ENCODE peak calls at places on chromosome 4, in eight cellular contexts. Q, F, G, V, D, L, O and B are unnamed samples.

GRCh38 chr4:39855909-39856512 is 121.7 kb downstream of the PDS5A start:
- DNase-seq in V (no peak), Q (no peak), O (peak; percentile 33), G (no peak), L (peak; percentile 17), D (no peak), F (no peak), B (peak; percentile 6)

GRCh38 chr4:156751486-156751885 is 220.1 kb downstream of the PDGFC start:
- DNase-seq in D (no peak), L (peak; percentile 30), G (no peak), Q (no peak), O (peak; percentile 62), V (no peak), F (no peak), B (peak; percentile 48)

GRCh38 chr4:172726001-172726423 is 442.6 kb upstream of the GALNT7 start:
- DNase-seq in D (no peak), O (no peak), V (no peak), G (no peak), F (no peak), Q (no peak), L (no peak), B (no peak)

GRCh38 chr4:139556735-139557505 is 901 bp upstream of the SETD7 start:
- DNase-seq in O (no peak), Q (peak; percentile 54), D (peak; percentile 90), F (peak; percentile 54), L (peak; percentile 43), V (peak; percentile 65), G (peak; percentile 36), B (peak; percentile 33)

GRCh38 chr4:165814256-165815010 is 58.6 kb upstream of the TLL1 start:
- DNase-seq in L (peak; percentile 48), G (no peak), Q (no peak), F (no peak), D (no peak), V (no peak), O (peak; percentile 63), B (no peak)

GRCh38 chr4:87216469-87216868 is 3.9 kb downstream of the KLHL8 start:
- DNase-seq in Q (no peak), G (no peak), O (no peak), L (peak; percentile 18), D (no peak), F (no peak), V (no peak), B (no peak)

GRCh38 chr4:113292371-113293042 is 243.1 kb downstream of the ANK2 start:
- DNase-seq in L (no peak), O (no peak), Q (no peak), V (no peak), G (no peak), D (no peak), F (peak; percentile 57), B (peak; percentile 68)

GRCh38 chr4:108072300-108072699 is 82.6 kb downstream of the HADH start:
- DNase-seq in Q (peak; percentile 83), G (no peak), L (no peak), D (no peak), O (no peak), V (no peak), F (no peak), B (no peak)

GRCh38 chr4:163697121-163697520 is 202.6 kb downstream of the TMA16 start:
- DNase-seq in D (no peak), V (no peak), Q (no peak), O (peak; percentile 9), L (peak; percentile 15), F (no peak), G (no peak), B (no peak)

GRCh38 chr4:38865445-38865844 is 2.2 kb upstream of the FAM114A1 start:
- DNase-seq in F (no peak), V (no peak), Q (no peak), D (no peak), O (no peak), L (no peak), G (no peak), B (no peak)

GRCh38 chr4:177220376-177220775 is 89.3 kb upstream of the NEIL3 start:
- DNase-seq in O (peak; percentile 39), L (peak; percentile 13), F (no peak), Q (no peak), G (no peak), D (no peak), V (no peak), B (peak; percentile 22)

GRCh38 chr4:163611172-163611571 is 116.7 kb downstream of the TMA16 start:
- DNase-seq in G (no peak), Q (no peak), O (no peak), V (no peak), D (peak; percentile 77), F (no peak), L (no peak), B (no peak)

GRCh38 chr4:26611879-26612278 is 28.0 kb downstream of the TBC1D19 start:
- DNase-seq in F (no peak), G (no peak), D (peak; percentile 14), O (no peak), Q (no peak), L (no peak), V (no peak), B (no peak)

GRCh38 chr4:77047037-77047436 is 28.8 kb downstream of the CCNI start:
- DNase-seq in D (peak; percentile 67), F (no peak), O (no peak), L (peak; percentile 18), V (no peak), Q (no peak), G (no peak), B (no peak)

GRCh38 chr4:163609046-163609445 is 114.6 kb downstream of the TMA16 start:
- DNase-seq in V (no peak), G (no peak), Q (no peak), L (no peak), D (no peak), O (no peak), F (no peak), B (no peak)

GRCh38 chr4:152020073-152020472 is 259.3 kb upstream of the GATB start:
- DNase-seq in D (no peak), L (no peak), V (no peak), G (no peak), Q (no peak), O (no peak), F (no peak), B (no peak)

GRCh38 chr4:111283066-111283677 is 660.3 kb upstream of the PITX2 start:
- DNase-seq in G (no peak), V (peak; percentile 63), Q (peak; percentile 0), L (peak; percentile 77), F (no peak), O (no peak), D (peak; percentile 74), B (peak; percentile 45)

GRCh38 chr4:53705151-53705764 is 114.0 kb upstream of the LNX1 start:
- DNase-seq in Q (no peak), F (no peak), L (no peak), O (no peak), D (peak; percentile 53), V (no peak), G (no peak), B (no peak)

GRCh38 chr4:143355540-143356217 is 19.0 kb downstream of the GAB1 start:
- DNase-seq in V (no peak), G (no peak), Q (no peak), F (no peak), D (peak; percentile 39), L (peak; percentile 76), O (peak; percentile 19), B (peak; percentile 27)